ENCODE peak calls at places on chromosomes 12 and 14, in nine cellular contexts. K, Y, Z, G, C, D, A, H and W are unnamed samples.

GRCh38 chr12:117968826-117969659 is at the start of gene KSR2:
- DNase-seq in K (peak; percentile 3), Y (peak; percentile 53), Z (peak; percentile 39), G (no peak), C (peak; percentile 90), D (peak; percentile 92), A (no peak), H (peak; percentile 25), W (peak; percentile 81)

GRCh38 chr12:33438025-33438772 is 1.4 kb downstream of the SYT10 start:
- DNase-seq in K (no peak), Y (no peak), Z (no peak), G (no peak), C (peak; percentile 18), D (no peak), A (no peak), H (no peak), W (no peak)

GRCh38 chr12:77725611-77726010 is 105.1 kb upstream of the NAV3 start:
- DNase-seq in K (no peak), Y (no peak), Z (no peak), G (no peak), C (no peak), D (no peak), A (peak; percentile 70), H (no peak), W (no peak)

GRCh38 chr14:93464271-93464670 is 33.5 kb downstream of the UNC79 start:
- DNase-seq in K (no peak), Y (no peak), Z (no peak), G (no peak), C (no peak), D (no peak), A (no peak), H (no peak), W (no peak)

GRCh38 chr12:120429368-120429767 is 8.5 kb upstream of the COX6A1 start:
- DNase-seq in K (no peak), Y (no peak), Z (no peak), G (no peak), C (no peak), D (no peak), A (no peak), H (no peak), W (no peak)

GRCh38 chr12:38402811-38403210 is 86.2 kb downstream of the ALG10B start:
- DNase-seq in K (no peak), Y (no peak), Z (no peak), G (no peak), C (no peak), D (no peak), A (no peak), H (no peak), W (no peak)

GRCh38 chr14:59363545-59364226 is 101.5 kb downstream of the GPR135 start:
- DNase-seq in K (no peak), Y (no peak), Z (no peak), G (no peak), C (no peak), D (no peak), A (no peak), H (no peak), W (no peak)

GRCh38 chr12:58346032-58346632 is 404.8 kb downstream of the ATP23 start:
- DNase-seq in K (no peak), Y (no peak), Z (peak; percentile 15), G (no peak), C (no peak), D (no peak), A (no peak), H (no peak), W (peak; percentile 32)

GRCh38 chr14:56002876-56003625 is 115.2 kb upstream of the PELI2 start:
- DNase-seq in K (no peak), Y (peak; percentile 36), Z (no peak), G (no peak), C (no peak), D (no peak), A (no peak), H (no peak), W (no peak)

GRCh38 chr14:73239463-73240241 is 2.3 kb downstream of the PAPLN start:
- DNase-seq in K (peak; percentile 33), Y (no peak), Z (peak; percentile 53), G (peak; percentile 83), C (peak; percentile 75), D (no peak), A (peak; percentile 10), H (no peak), W (peak; percentile 27)

GRCh38 chr14:59482471-59483331 is 1.5 kb downstream of the L3HYPDH start:
- DNase-seq in K (peak; percentile 38), Y (no peak), Z (no peak), G (no peak), C (no peak), D (no peak), A (peak; percentile 89), H (no peak), W (no peak)

GRCh38 chr12:6828671-6829531 is 694 bp downstream of the P3H3 start:
- DNase-seq in K (peak; percentile 45), Y (peak; percentile 45), Z (peak; percentile 78), G (no peak), C (peak; percentile 72), D (peak; percentile 65), A (no peak), H (peak; percentile 34), W (peak; percentile 68)

GRCh38 chr12:46430340-46430948 is 57.9 kb upstream of the SLC38A2 start:
- DNase-seq in K (peak; percentile 16), Y (no peak), Z (no peak), G (no peak), C (no peak), D (no peak), A (peak; percentile 55), H (no peak), W (peak; percentile 28)

GRCh38 chr12:106684497-106684896 is 90.0 kb upstream of the RIC8B start:
- DNase-seq in K (no peak), Y (no peak), Z (no peak), G (no peak), C (no peak), D (no peak), A (no peak), H (no peak), W (no peak)

GRCh38 chr14:23173039-23173438 is 10.4 kb downstream of the SLC7A8 start:
- DNase-seq in K (no peak), Y (no peak), Z (no peak), G (no peak), C (no peak), D (no peak), A (no peak), H (no peak), W (no peak)

GRCh38 chr12:26748741-26749431 is 84.1 kb downstream of the ITPR2 start:
- DNase-seq in K (no peak), Y (no peak), Z (no peak), G (no peak), C (no peak), D (no peak), A (no peak), H (no peak), W (no peak)

GRCh38 chr14:25050494-25051170 is 685 bp upstream of the STXBP6 start:
- DNase-seq in K (peak; percentile 17), Y (no peak), Z (no peak), G (no peak), C (no peak), D (no peak), A (no peak), H (no peak), W (no peak)

GRCh38 chr12:34606749-34607519 is 584.6 kb downstream of the ALG10 start:
- DNase-seq in K (no peak), Y (no peak), Z (no peak), G (peak; percentile 71), C (no peak), D (peak; percentile 5), A (no peak), H (no peak), W (no peak)

GRCh38 chr12:96189781-96190180 is 4.4 kb upstream of the ELK3 start:
- DNase-seq in K (no peak), Y (no peak), Z (no peak), G (no peak), C (no peak), D (no peak), A (no peak), H (no peak), W (no peak)

GRCh38 chr12:88746386-88746785 is 166.1 kb upstream of the KITLG start:
- DNase-seq in K (no peak), Y (no peak), Z (no peak), G (no peak), C (no peak), D (no peak), A (no peak), H (no peak), W (no peak)

GRCh38 chr14:72809063-72809462 is 84.8 kb downstream of the DPF3 start:
- DNase-seq in K (no peak), Y (no peak), Z (no peak), G (no peak), C (no peak), D (no peak), A (no peak), H (no peak), W (no peak)

GRCh38 chr14:80584638-80585505 is 356.7 kb downstream of the CEP128 start:
- DNase-seq in K (no peak), Y (no peak), Z (no peak), G (no peak), C (no peak), D (no peak), A (no peak), H (no peak), W (no peak)

GRCh38 chr14:96508900-96509299 is 6.7 kb downstream of the PAPOLA start:
- DNase-seq in K (no peak), Y (no peak), Z (no peak), G (no peak), C (no peak), D (no peak), A (no peak), H (no peak), W (no peak)

GRCh38 chr12:3173008-3173553 is 95.9 kb downstream of the TSPAN9 start:
- DNase-seq in K (no peak), Y (no peak), Z (no peak), G (no peak), C (no peak), D (no peak), A (no peak), H (no peak), W (no peak)